ENCODE peak calls at places on chromosome 16, in eight cellular contexts. B, L, M, D, Z, E, S and R are unnamed samples.

GRCh38 chr16:24440296-24440695 is 99.1 kb upstream of the RBBP6 start:
- DNase-seq in S (no peak), E (no peak), Z (no peak), M (no peak), L (no peak), B (no peak), D (no peak), R (no peak)

GRCh38 chr16:75919664-75920063 is 193.4 kb upstream of the CPHXL start:
- DNase-seq in E (no peak), S (no peak), B (no peak), M (no peak), L (no peak), Z (no peak), D (no peak), R (no peak)

GRCh38 chr16:88335150-88335685 is 47.5 kb upstream of the ZNF469 start:
- DNase-seq in B (no peak), M (no peak), S (no peak), L (no peak), Z (no peak), D (no peak), E (no peak), R (no peak)

GRCh38 chr16:24685539-24686432 is 43.7 kb upstream of the TNRC6A start:
- DNase-seq in M (no peak), D (peak), S (peak), E (no peak), L (peak), B (no peak), Z (no peak), R (no peak)

GRCh38 chr16:70476272-70477020 is 22.1 kb downstream of the FCSK start:
- DNase-seq in L (peak), Z (peak), B (peak), S (no peak), E (peak), M (no peak), D (no peak), R (peak)

GRCh38 chr16:67842509-67843342 is 606 bp downstream of the THAP11 start:
- DNase-seq in Z (no peak), E (no peak), M (no peak), D (peak), B (peak), L (no peak), S (peak), R (no peak)

GRCh38 chr16:79071424-79071823 is 529.1 kb downstream of the MAF start:
- DNase-seq in B (no peak), S (no peak), E (no peak), L (no peak), Z (no peak), M (peak), D (no peak), R (no peak)

GRCh38 chr16:51487880-51488279 is 336.8 kb upstream of the SALL1 start:
- DNase-seq in E (no peak), L (no peak), D (no peak), Z (no peak), S (no peak), B (no peak), M (no peak), R (no peak)

GRCh38 chr16:6510261-6510660 is 822.4 kb upstream of the RBFOX1 start:
- DNase-seq in M (no peak), L (no peak), Z (no peak), S (no peak), D (no peak), E (no peak), B (no peak), R (no peak)